ENCODE peak calls at places on chromosomes 16 and 17, in four cellular contexts. S is cardiac muscle cell, I is right lobe of liver, W is lower lobe of right lung. A is an unnamed sample. For H3K4me1, the result is how much of the 10 kb centered on the place peaks cover.

GRCh38 chr17:61783556-61784304 is 79.6 kb downstream of the BRIP1 start:
- DNase-seq in W (no peak), I (no peak), S (no peak), A (no peak)

GRCh38 chr16:15398618-15399316 is 3.2 kb downstream of the MPV17L start:
- DNase-seq in S (no peak), I (no peak), W (no peak), A (no peak)

GRCh38 chr17:62781826-62782225 is 26.3 kb downstream of the MARCHF10 start:
- DNase-seq in W (no peak), I (no peak), S (no peak), A (no peak)

GRCh38 chr16:68062910-68063393 is 22.2 kb upstream of the NFATC3 start:
- DNase-seq in S (no peak), I (no peak), W (peak), A (no peak)

GRCh38 chr16:85347213-85347591 is 234.9 kb upstream of the CIBAR2 start:
- DNase-seq in W (no peak), S (peak), I (no peak), A (no peak)

GRCh38 chr17:21318439-21318838 is 33.9 kb downstream of the MAP2K3 start:
- DNase-seq in S (no peak), I (no peak), W (no peak), A (no peak)

GRCh38 chr17:74314877-74315276 is 11.1 kb upstream of the KIF19 start:
- DNase-seq in W (no peak), S (no peak), I (no peak), A (no peak)

GRCh38 chr17:29019475-29020181 is 13.8 kb upstream of the SEZ6 start:
- DNase-seq in S (peak), I (no peak), W (no peak), A (no peak)

GRCh38 chr17:83067071-83067717 is 12.2 kb upstream of the METRNL start:
- DNase-seq in I (peak), W (peak), S (no peak), A (no peak)

GRCh38 chr17:50813583-50813982 is 21.8 kb upstream of the WFIKKN2 start:
- DNase-seq in S (no peak), I (no peak), W (no peak), A (no peak)

GRCh38 chr16:46649571-46649970 is 28.4 kb upstream of the SHCBP1 start:
- DNase-seq in S (no peak), I (no peak), W (no peak), A (no peak)

GRCh38 chr16:23466162-23466885 is 13.3 kb upstream of the COG7 start:
- DNase-seq in W (no peak), S (no peak), I (no peak), A (no peak)

GRCh38 chr17:34378664-34379101 is 15.7 kb upstream of the CCL1 start:
- DNase-seq in I (no peak), W (peak), S (no peak), A (no peak)

GRCh38 chr16:70433456-70434103 is 5.3 kb downstream of the ST3GAL2 start:
- DNase-seq in I (no peak), W (no peak), S (no peak), A (no peak)

GRCh38 chr16:70470927-70471341 is 16.5 kb downstream of the FCSK start:
- DNase-seq in I (peak), S (peak), W (no peak), A (no peak)

GRCh38 chr17:76530826-76531500 is 6.5 kb downstream of the CYGB start:
- DNase-seq in S (no peak), W (no peak), I (peak), A (no peak)

GRCh38 chr17:76532072-76532651 is 5.3 kb downstream of the CYGB start:
- DNase-seq in I (no peak), W (no peak), S (no peak), A (no peak)

GRCh38 chr17:76530489-76530814 is 7.1 kb downstream of the CYGB start:
- DNase-seq in I (no peak), S (no peak), W (no peak), A (no peak)

GRCh38 chr17:76529643-76530488 is 7.6 kb downstream of the CYGB start:
- DNase-seq in I (peak), S (peak), W (peak), A (no peak)

GRCh38 chr17:76531501-76532038 is 5.9 kb downstream of the CYGB start:
- DNase-seq in I (no peak), W (no peak), S (no peak), A (no peak)
- H3K4me1 ChIP-seq in I (under half), W (half or more), S (under half), A (under half)

GRCh38 chr17:55323518-55324295 is 58.9 kb downstream of the HLF start:
- DNase-seq in S (no peak), I (no peak), W (no peak), A (no peak)

GRCh38 chr17:55322451-55322985 is 57.8 kb downstream of the HLF start:
- DNase-seq in W (no peak), I (no peak), S (no peak), A (no peak)

GRCh38 chr17:55319933-55320593 is 55.3 kb downstream of the HLF start:
- DNase-seq in I (no peak), S (no peak), W (no peak), A (no peak)

GRCh38 chr17:55320594-55321506 is 56.1 kb downstream of the HLF start:
- DNase-seq in W (no peak), S (no peak), I (no peak), A (no peak)

GRCh38 chr17:55321507-55322064 is 56.8 kb downstream of the HLF start:
- DNase-seq in I (no peak), S (no peak), W (no peak), A (no peak)
- H3K4me3 ChIP-seq in I (no peak), S (no peak), W (no peak), A (no peak)

GRCh38 chr16:89581861-89582563 is 6.5 kb downstream of the CPNE7 start:
- DNase-seq in S (no peak), I (peak), W (no peak), A (no peak)

GRCh38 chr16:89583895-89584644 is 8.5 kb downstream of the CPNE7 start:
- DNase-seq in S (no peak), W (no peak), I (no peak), A (no peak)

GRCh38 chr16:89581045-89581695 is 5.6 kb downstream of the CPNE7 start:
- DNase-seq in I (no peak), W (no peak), S (no peak), A (no peak)

GRCh38 chr16:89583197-89583894 is 7.8 kb downstream of the CPNE7 start:
- DNase-seq in I (no peak), W (no peak), S (no peak), A (no peak)

DNA sequence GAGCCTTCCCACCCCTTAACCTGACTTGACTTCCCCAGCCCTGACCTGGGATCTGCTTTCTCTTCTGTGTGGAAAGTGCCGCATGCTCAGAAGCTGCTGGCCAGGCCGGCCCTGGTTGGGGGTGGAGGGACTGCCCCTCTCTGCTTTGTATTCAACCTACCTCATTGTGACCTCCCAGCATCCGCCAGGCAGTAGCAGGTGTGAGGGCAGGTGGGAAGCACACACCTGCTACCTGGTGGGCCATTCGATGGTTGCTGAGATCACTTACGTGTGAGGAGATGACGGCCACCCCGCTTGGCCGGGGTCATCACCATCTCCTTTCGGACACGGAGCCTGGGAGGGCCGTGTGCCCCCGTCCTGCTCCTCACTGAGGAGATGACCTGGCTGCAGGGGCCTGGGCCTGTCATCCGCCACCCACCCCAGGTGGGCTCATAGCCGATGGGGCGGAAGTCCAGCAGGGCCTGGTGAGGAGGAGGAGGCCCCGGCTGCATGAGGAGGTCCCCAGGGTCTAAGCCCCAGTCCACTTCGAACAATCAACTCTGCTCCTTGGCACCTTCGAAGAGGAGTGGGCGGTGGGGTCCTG is 7.1 kb downstream of the CPNE7 start:
- DNase-seq in W (no peak), S (no peak), I (no peak), A (no peak)
- H3K27ac ChIP-seq in W (peak), S (no peak), I (peak), A (no peak)

DNA sequence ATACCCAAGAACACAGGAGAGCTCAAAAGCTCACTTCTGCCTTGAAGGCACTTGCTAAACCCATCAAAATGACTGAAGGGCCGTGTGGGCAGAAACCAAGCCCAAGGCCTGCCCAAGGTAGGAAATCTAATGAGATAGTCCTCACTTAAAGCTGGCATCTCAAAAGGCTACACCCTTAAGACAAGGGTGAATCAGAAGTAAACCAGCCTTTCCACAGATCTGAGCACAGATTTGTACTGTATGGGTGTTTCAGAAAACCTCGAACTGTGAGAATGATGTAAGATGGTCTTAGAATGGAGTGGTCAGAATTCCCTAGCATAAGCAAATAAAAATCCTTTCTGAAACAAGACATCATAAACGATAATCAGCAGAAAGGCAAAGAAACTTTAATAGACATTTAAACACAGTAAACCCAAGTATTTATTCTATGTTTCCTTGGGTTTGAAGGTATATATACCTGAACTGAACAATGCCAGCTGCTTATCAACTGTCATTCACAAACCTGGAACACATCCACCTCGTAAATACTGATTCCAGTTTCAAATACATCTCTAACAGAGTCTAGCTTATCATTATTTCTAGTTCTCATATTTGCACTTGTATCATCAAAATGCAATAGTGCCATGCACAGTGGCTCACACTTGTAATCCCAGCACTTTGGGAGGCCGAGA is 37.8 kb downstream of the GLG1 start:
- DNase-seq in W (no peak), I (no peak), S (no peak), A (no peak)
- H3K4me1 ChIP-seq in W (under half), I (half or more), S (under half), A (under half)

DNA sequence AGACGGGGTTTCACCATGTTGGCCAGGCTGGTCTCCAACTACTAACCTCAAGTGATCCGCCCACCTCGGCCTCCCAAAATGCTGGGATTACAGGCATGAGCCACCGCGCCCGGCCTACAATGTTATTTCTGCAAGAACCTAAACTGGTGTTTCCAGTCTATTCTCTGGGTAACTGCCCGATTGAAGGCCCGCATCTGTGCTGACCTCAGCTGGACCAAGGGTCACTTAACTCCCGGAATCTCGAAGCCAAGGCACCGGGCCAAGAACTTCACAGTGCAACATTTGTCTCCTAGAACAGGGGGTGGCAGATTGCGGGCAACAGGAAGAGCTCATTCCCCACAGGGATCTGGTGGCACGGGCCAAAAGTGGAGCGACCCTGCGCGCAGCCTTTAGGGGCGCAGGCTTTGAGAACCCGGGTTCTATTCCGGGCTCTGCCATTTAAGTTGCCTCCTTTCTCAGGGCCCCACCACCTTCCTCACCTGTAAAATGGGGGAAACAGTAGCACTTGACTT is 785 bp downstream of the SHMT1 start:
- DNase-seq in S (peak), W (peak), I (peak), A (no peak)
- H3K4me3 ChIP-seq in S (peak), W (peak), I (peak), A (peak)

GRCh38 chr17:42120161-42121065 is 754 bp downstream of the KAT2A start:
- DNase-seq in I (no peak), W (no peak), S (peak), A (no peak)

GRCh38 chr17:42125565-42125964 is 3.0 kb downstream of the HSPB9 start:
- DNase-seq in I (no peak), W (no peak), S (no peak), A (no peak)

GRCh38 chr17:42121066-42121769 is at the start of gene KAT2A:
- DNase-seq in I (peak), W (peak), S (peak), A (peak)

GRCh38 chr17:42124256-42124655 is 1.7 kb downstream of the HSPB9 start:
- DNase-seq in S (no peak), W (no peak), I (no peak), A (no peak)

GRCh38 chr17:42122371-42123303 is at the start of gene HSPB9:
- DNase-seq in I (peak), S (peak), W (peak), A (peak)
- H3K27ac ChIP-seq in I (peak), S (no peak), W (peak), A (no peak)

GRCh38 chr17:77882040-77882439 is 76.5 kb upstream of the TNRC6C start:
- DNase-seq in W (peak), S (no peak), I (no peak), A (no peak)
- H3K4me1 ChIP-seq in W (under half), S (under half), I (under half), A (under half)

A was measured in iPS DF 6.9.